ENCODE peak calls at places on chromosomes 16 and 17, in seven cellular contexts. F, K, Q, M, H, Y and P are unnamed samples.

GRCh38 chr16:2692948-2693651 is 10.8 kb downstream of the KCTD5 start:
- DNase-seq in H (no peak), M (no peak), Y (no peak), F (no peak), K (no peak), Q (no peak), P (no peak)

GRCh38 chr17:34650361-34650760 is 71.0 kb downstream of the TMEM132E start:
- DNase-seq in M (no peak), H (no peak), Q (no peak), K (no peak), F (no peak), Y (no peak), P (no peak)

GRCh38 chr17:19270951-19271611 is 33.9 kb downstream of the EPN2 start:
- DNase-seq in Q (no peak), M (no peak), H (no peak), Y (peak; percentile 54), F (no peak), K (no peak), P (no peak)

GRCh38 chr16:24986512-24987303 is 28.5 kb downstream of the ARHGAP17 start:
- DNase-seq in F (peak; percentile 86), H (no peak), K (peak; percentile 24), Q (no peak), M (no peak), Y (no peak), P (no peak)

GRCh38 chr17:82400830-82401229 is 17.3 kb upstream of the HEXD start:
- DNase-seq in Y (no peak), Q (no peak), F (peak; percentile 55), K (no peak), M (no peak), H (no peak), P (no peak)

GRCh38 chr17:79836952-79837887 is 2.0 kb downstream of the CBX4 start:
- DNase-seq in Q (peak; percentile 31), Y (peak; percentile 71), H (no peak), F (peak; percentile 65), K (peak; percentile 95), M (peak; percentile 60), P (peak; percentile 47)

GRCh38 chr16:63289834-63290460 is 1253.7 kb upstream of the CDH8 start:
- DNase-seq in F (peak; percentile 0), M (peak; percentile 54), H (no peak), Y (peak; percentile 22), K (peak; percentile 68), Q (peak; percentile 55), P (no peak)

GRCh38 chr17:948284-948852 is 31.2 kb downstream of the NXN start:
- DNase-seq in K (no peak), Q (no peak), H (no peak), M (no peak), Y (no peak), F (peak; percentile 41), P (no peak)

GRCh38 chr17:21174719-21175118 is 39.2 kb downstream of the TMEM11 start:
- DNase-seq in Y (no peak), Q (no peak), F (peak; percentile 91), M (no peak), K (no peak), H (peak; percentile 9), P (no peak)

GRCh38 chr17:75033346-75034235 is 13.2 kb downstream of the ATP5PD start:
- DNase-seq in Q (peak; percentile 100), M (peak; percentile 93), K (peak; percentile 97), Y (peak; percentile 95), H (peak; percentile 87), F (peak; percentile 89), P (peak; percentile 88)

GRCh38 chr17:75032896-75033294 is 13.9 kb downstream of the ATP5PD start:
- DNase-seq in Y (peak; percentile 52), M (peak; percentile 23), K (peak; percentile 22), H (no peak), F (no peak), Q (no peak), P (no peak)

GRCh38 chr17:75031972-75032895 is 14.5 kb downstream of the ATP5PD start:
- DNase-seq in H (no peak), Y (peak; percentile 84), K (peak; percentile 61), F (peak; percentile 83), Q (no peak), M (peak; percentile 85), P (peak; percentile 66)

GRCh38 chr17:75036643-75037268 is 10.0 kb downstream of the ATP5PD start:
- DNase-seq in Q (no peak), K (peak; percentile 54), F (peak; percentile 82), M (peak; percentile 34), H (no peak), Y (peak; percentile 92), P (peak; percentile 78)

GRCh38 chr17:75034236-75034908 is 12.4 kb downstream of the ATP5PD start:
- DNase-seq in M (peak; percentile 92), Y (peak; percentile 90), K (peak; percentile 92), Q (peak; percentile 93), F (peak; percentile 85), H (peak; percentile 73), P (peak; percentile 86)
- TF ChIP-seq CTCF in M (peak; percentile 16), Y (no peak), K (no peak), Q (peak; percentile 48), F (peak; percentile 16), H (no peak), P (no peak)

DNA sequence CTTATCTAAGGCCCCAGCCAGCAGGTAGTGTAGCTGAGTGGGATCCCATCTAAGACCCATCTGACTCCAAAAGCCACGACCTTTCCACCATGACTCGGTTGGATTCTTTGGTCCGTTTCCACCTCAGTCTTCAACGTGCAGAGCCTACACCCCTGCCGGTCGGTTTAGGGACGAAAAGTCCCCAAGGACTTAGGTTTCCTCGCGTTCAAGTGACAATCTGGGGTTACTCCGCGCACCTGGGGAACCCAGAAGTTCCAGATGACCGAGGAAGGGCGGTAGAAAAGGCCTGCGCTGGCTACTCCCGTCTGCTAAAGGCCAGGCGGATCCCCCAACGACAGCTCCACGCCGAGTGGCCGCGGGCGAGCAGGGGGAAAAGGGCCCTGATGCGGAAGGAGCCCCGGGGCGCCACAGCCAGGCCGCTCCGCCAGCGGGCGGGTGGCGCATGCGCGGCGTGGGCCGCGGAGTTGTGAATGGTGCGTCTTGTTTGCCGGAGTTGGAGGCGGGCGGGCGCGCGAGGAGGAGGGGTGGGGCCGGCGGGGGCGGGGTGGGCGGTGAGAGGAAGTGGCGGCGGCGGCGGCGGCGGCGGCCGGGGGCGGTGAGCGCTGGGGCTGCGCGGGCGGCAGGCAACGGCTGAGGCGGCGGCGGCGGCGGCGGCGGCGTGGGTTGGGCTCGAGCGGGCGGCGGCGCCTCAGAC is at the start of gene CBFB:
- DNase-seq in K (peak; percentile 95), H (peak; percentile 52), Y (peak; percentile 91), M (peak; percentile 96), F (peak; percentile 93), Q (peak; percentile 87), P (peak; percentile 77)
- TF ChIP-seq CTCF in K (no peak), H (no peak), Y (no peak), M (peak; percentile 20), F (peak; percentile 19), Q (peak; percentile 42), P (no peak)

GRCh38 chr17:6684881-6685767 is 28.0 kb downstream of the SLC13A5 start:
- DNase-seq in H (no peak), M (no peak), F (no peak), Y (no peak), Q (no peak), K (no peak), P (no peak)
- TF ChIP-seq CTCF in H (no peak), M (no peak), F (no peak), Y (no peak), Q (no peak), K (no peak), P (no peak)

GRCh38 chr17:37358830-37359681 is 16.7 kb upstream of the C17orf78 start:
- DNase-seq in M (peak; percentile 96), Q (peak; percentile 96), K (peak; percentile 98), F (peak; percentile 87), H (peak; percentile 72), Y (peak; percentile 93), P (peak; percentile 79)
- TF ChIP-seq CTCF in M (no peak), Q (peak; percentile 44), K (peak; percentile 26), F (no peak), H (no peak), Y (peak; percentile 31), P (no peak)

DNA sequence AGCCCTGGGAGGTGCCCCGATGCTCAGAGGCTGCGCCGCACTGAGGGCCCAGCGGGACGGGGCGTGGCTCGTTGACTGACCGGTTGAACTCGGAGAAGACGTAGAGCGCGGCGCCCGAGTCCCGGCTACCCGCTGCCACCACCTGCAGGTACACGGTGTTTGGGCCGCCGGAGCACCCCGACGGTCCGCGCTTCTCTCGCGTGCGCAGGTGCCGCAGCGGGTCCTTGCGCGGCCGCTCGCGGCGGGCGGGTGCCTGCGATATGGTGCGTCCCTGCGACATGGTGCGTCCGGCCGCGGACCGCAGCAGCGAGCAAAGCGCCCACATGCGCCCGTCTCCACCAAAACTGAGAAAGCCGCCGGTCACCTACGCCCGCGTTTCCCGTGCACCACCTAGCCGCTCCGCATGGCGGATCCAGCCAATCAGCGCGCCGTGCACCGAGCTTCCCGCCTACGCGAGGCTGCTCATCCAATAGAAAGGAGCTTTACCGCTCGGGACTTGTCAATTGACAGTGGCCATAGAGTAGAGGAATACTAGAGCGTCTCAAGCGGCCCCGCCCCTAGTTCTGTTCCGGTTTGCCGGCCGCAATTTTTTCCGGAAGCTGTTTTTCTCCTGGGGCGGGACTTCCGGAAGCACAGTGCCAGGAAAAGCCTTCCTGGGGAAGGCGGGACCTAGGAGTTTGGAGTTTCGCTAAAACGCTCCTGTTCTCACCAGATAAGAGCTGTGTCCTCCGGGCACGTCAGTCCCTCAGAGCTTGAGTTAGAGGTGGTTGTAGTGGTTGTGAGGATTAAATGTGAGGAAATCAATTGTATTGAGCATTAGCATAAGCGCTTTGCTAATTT is at the start of gene ELAC2:
- DNase-seq in K (peak; percentile 98), Y (peak; percentile 99), H (peak; percentile 95), Q (peak; percentile 91), F (peak; percentile 99), M (peak; percentile 89), P (peak; percentile 89)
- TF ChIP-seq CTCF in K (no peak), Y (no peak), H (no peak), Q (peak; percentile 33), F (no peak), M (no peak), P (no peak)